ENCODE peak calls at places on chromosomes 3 and 15, in seven cellular contexts. Y, G, B, D, W, P and A are unnamed samples.
A peak's percentile ranks its signal among the peaks of the same experiment; 100 is the strongest.

GRCh38 chr3:161415506-161416231 is 44.4 kb upstream of the SPTSSB start:
- DNase-seq in Y (peak; percentile 88), G (no peak), B (no peak), D (no peak), W (peak; percentile 46), P (no peak), A (peak; percentile 84)

GRCh38 chr3:56629451-56629850 is 53.6 kb downstream of the TASOR start:
- DNase-seq in Y (no peak), G (no peak), B (no peak), D (no peak), W (no peak), P (no peak), A (no peak)

GRCh38 chr3:187736418-187736871 is 8.8 kb downstream of the BCL6 start:
- DNase-seq in Y (peak; percentile 68), G (no peak), B (no peak), D (no peak), W (peak; percentile 62), P (no peak), A (no peak)

GRCh38 chr3:63048365-63048764 is 173.1 kb upstream of the CADPS start:
- DNase-seq in Y (no peak), G (no peak), B (no peak), D (no peak), W (no peak), P (no peak), A (no peak)

GRCh38 chr15:80736571-80736970 is 41.5 kb downstream of the ABHD17C start:
- DNase-seq in Y (peak; percentile 35), G (no peak), B (no peak), D (no peak), W (no peak), P (no peak), A (no peak)

GRCh38 chr3:55485208-55485791 is 1.8 kb downstream of the WNT5A start:
- DNase-seq in Y (peak; percentile 87), G (peak; percentile 82), B (peak; percentile 87), D (peak; percentile 79), W (peak; percentile 91), P (peak; percentile 24), A (peak; percentile 68)

GRCh38 chr3:64187065-64187959 is 38.0 kb downstream of the PRICKLE2 start:
- DNase-seq in Y (peak; percentile 97), G (peak; percentile 52), B (peak; percentile 66), D (peak; percentile 80), W (peak; percentile 92), P (peak; percentile 64), A (peak; percentile 95)

GRCh38 chr3:36893137-36893557 is 51.7 kb downstream of the TRANK1 start:
- DNase-seq in Y (peak; percentile 88), G (no peak), B (no peak), D (peak; percentile 75), W (peak; percentile 60), P (no peak), A (peak; percentile 32)

GRCh38 chr15:74403590-74403919 is 30.2 kb downstream of the SEMA7A start:
- DNase-seq in Y (no peak), G (peak; percentile 23), B (no peak), D (no peak), W (no peak), P (no peak), A (no peak)

GRCh38 chr3:134315286-134316106 is 58.8 kb downstream of the AMOTL2 start:
- DNase-seq in Y (peak; percentile 93), G (peak; percentile 33), B (peak; percentile 84), D (peak; percentile 91), W (peak; percentile 95), P (no peak), A (peak; percentile 87)

GRCh38 chr3:156723182-156723619 is 48.8 kb downstream of the TIPARP start:
- DNase-seq in Y (no peak), G (no peak), B (no peak), D (no peak), W (peak; percentile 61), P (no peak), A (no peak)

GRCh38 chr15:89307046-89307587 is 27.5 kb downstream of the POLG start:
- DNase-seq in Y (peak; percentile 31), G (no peak), B (no peak), D (no peak), W (no peak), P (no peak), A (peak; percentile 15)

GRCh38 chr3:134677196-134677986 is 26.6 kb upstream of the KY start:
- DNase-seq in Y (peak; percentile 11), G (no peak), B (no peak), D (no peak), W (no peak), P (peak; percentile 23), A (no peak)

GRCh38 chr3:103813955-103814354 is 1379.1 kb downstream of the ZPLD1 start:
- DNase-seq in Y (no peak), G (no peak), B (no peak), D (no peak), W (no peak), P (no peak), A (no peak)

GRCh38 chr3:129065727-129066087 is 5.1 kb downstream of the GP9 start:
- DNase-seq in Y (no peak), G (peak; percentile 54), B (no peak), D (no peak), W (no peak), P (no peak), A (no peak)

GRCh38 chr3:135556184-135556583 is 409.3 kb upstream of the PPP2R3A start:
- DNase-seq in Y (no peak), G (no peak), B (no peak), D (no peak), W (no peak), P (no peak), A (no peak)

GRCh38 chr3:129623447-129624118 is 17.1 kb upstream of the PLXND1 start:
- DNase-seq in Y (peak; percentile 67), G (peak; percentile 69), B (peak; percentile 87), D (no peak), W (peak; percentile 90), P (no peak), A (no peak)

GRCh38 chr3:70067860-70068479 is 68.4 kb downstream of the SAMMSON start:
- DNase-seq in Y (peak; percentile 10), G (no peak), B (no peak), D (no peak), W (no peak), P (no peak), A (no peak)

GRCh38 chr15:67030036-67030762 is 35.2 kb upstream of the SMAD3 start:
- DNase-seq in Y (peak; percentile 15), G (no peak), B (no peak), D (no peak), W (no peak), P (peak; percentile 82), A (no peak)

GRCh38 chr3:33392703-33393125 is 47.5 kb downstream of the UBP1 start:
- DNase-seq in Y (peak; percentile 76), G (no peak), B (no peak), D (no peak), W (no peak), P (no peak), A (peak; percentile 75)

GRCh38 chr3:183188895-183189462 is 26.4 kb upstream of the LAMP3 start:
- DNase-seq in Y (peak; percentile 25), G (peak; percentile 43), B (no peak), D (no peak), W (peak; percentile 66), P (peak; percentile 10), A (no peak)

GRCh38 chr3:27360113-27361078 is 8.8 kb downstream of the NEK10 start:
- DNase-seq in Y (peak; percentile 34), G (peak; percentile 30), B (no peak), D (no peak), W (no peak), P (peak; percentile 99), A (peak; percentile 33)

GRCh38 chr3:38140326-38141172 is 2.1 kb downstream of the MYD88 start:
- DNase-seq in Y (no peak), G (no peak), B (peak; percentile 44), D (no peak), W (no peak), P (no peak), A (no peak)

GRCh38 chr15:67927501-67928156 is 87.8 kb upstream of the RNU6-1 start:
- DNase-seq in Y (peak; percentile 97), G (peak; percentile 45), B (no peak), D (peak; percentile 85), W (peak; percentile 94), P (no peak), A (peak; percentile 68)

GRCh38 chr3:86481031-86481430 is 509.9 kb downstream of the VGLL3 start:
- DNase-seq in Y (no peak), G (no peak), B (no peak), D (no peak), W (no peak), P (no peak), A (no peak)

GRCh38 chr3:62723171-62723570 is 152.0 kb downstream of the CADPS start:
- DNase-seq in Y (no peak), G (no peak), B (no peak), D (no peak), W (no peak), P (no peak), A (no peak)

GRCh38 chr15:40080847-40081246 is 27.8 kb downstream of the BMF start:
- DNase-seq in Y (no peak), G (no peak), B (no peak), D (no peak), W (no peak), P (no peak), A (no peak)
- H3K4me3 ChIP-seq in Y (no peak overlapping the region), G (no peak overlapping the region), B (no peak overlapping the region), D (peak overlapping the region; percentile 38), W (peak overlapping the region; percentile 49), P (peak overlapping the region; percentile 70), A (no peak overlapping the region)

DNA sequence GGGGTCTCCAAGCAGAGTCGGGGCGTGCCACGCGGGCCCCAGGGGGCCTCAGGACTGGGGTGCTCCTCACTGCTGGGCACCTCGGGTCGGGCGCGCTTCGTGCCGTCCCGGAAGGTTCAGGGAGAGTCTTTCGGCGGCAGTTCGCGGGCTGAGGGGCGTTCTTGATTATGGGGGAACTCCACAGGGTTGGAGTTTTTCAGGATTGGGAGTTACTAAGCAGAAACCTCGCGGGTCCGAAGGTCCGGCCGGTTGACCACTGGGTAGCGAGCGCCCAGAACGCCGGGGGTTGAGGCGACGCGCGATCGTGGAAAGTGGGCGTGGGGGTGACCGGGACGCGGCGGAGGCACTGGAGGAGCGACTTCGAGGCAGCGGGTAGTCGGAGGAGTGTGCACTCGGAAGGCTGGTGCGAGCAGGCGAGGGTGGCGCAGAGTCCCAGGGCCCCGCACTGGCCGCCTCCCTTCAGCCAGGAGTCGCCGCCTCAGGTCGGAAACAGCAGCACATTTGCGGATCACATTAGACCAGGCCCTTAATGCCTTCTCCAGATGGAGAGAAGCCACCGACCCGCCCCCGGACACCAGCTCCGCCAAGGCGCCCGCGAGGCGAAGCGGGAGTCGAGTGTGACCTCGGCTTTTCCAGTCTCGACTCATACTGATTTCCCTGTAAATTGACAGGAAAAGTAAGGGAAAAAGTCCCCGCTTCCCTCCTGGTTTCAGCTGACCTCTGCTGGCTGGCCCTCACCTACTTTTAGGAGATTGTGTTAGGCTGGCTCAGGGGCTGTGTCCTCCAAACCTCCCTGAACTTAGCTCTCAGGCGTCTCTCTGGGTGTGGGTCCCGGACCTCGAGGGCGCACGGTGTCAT is 685 bp downstream of the ADAMTSL3 start:
- DNase-seq in Y (no peak), G (no peak), B (peak; percentile 81), D (no peak), W (peak; percentile 88), P (no peak), A (no peak)
- H3K4me3 ChIP-seq in Y (peak overlapping the region; percentile 4), G (peak overlapping the region; percentile 45), B (peak overlapping the region; percentile 43), D (peak overlapping the region; percentile 68), W (peak overlapping the region; percentile 64), P (no peak overlapping the region), A (peak overlapping the region; percentile 11)

GRCh38 chr15:49303003-49303402 is 120.0 kb upstream of the FGF7 start:
- DNase-seq in Y (no peak), G (no peak), B (no peak), D (no peak), W (no peak), P (no peak), A (no peak)
- H3K4me3 ChIP-seq in Y (no peak overlapping the region), G (no peak overlapping the region), B (no peak overlapping the region), D (no peak overlapping the region), W (no peak overlapping the region), P (no peak overlapping the region), A (no peak overlapping the region)

GRCh38 chr15:38069506-38069905 is 135.1 kb downstream of the TMCO5A start:
- DNase-seq in Y (peak; percentile 86), G (peak; percentile 78), B (no peak), D (peak; percentile 82), W (peak; percentile 65), P (no peak), A (peak; percentile 67)
- H3K4me3 ChIP-seq in Y (peak overlapping the region; percentile 43), G (peak overlapping the region; percentile 1), B (no peak overlapping the region), D (peak overlapping the region; percentile 28), W (peak overlapping the region; percentile 38), P (no peak overlapping the region), A (peak overlapping the region; percentile 30)